ENCODE peak calls at places on chromosome 22, in six cellular contexts. Q, H, Z, L, J and E are unnamed samples.

GRCh38 chr22:29756341-29756740 is 10.5 kb downstream of the ZMAT5 start:
- DNase-seq in H (peak), Z (no peak), Q (no peak), J (no peak), L (no peak), E (no peak)

GRCh38 chr22:30196141-30196866 is 50.3 kb downstream of the LIF start:
- DNase-seq in H (peak), Z (peak), J (peak), L (peak), Q (peak), E (peak)

GRCh38 chr22:31944700-31945477 is 554 bp downstream of the YWHAH start:
- DNase-seq in Z (peak), Q (no peak), H (peak), J (peak), L (peak), E (peak)

GRCh38 chr22:29788339-29789279 is 21.4 kb downstream of the UQCR10 start:
- DNase-seq in H (no peak), Z (no peak), J (no peak), Q (no peak), L (no peak), E (no peak)

GRCh38 chr22:50192825-50193204 is 7.1 kb downstream of the TRABD start:
- DNase-seq in H (no peak), Q (no peak), J (no peak), L (no peak), Z (peak), E (no peak)

GRCh38 chr22:35446365-35446764 is 46.4 kb downstream of the MCM5 start:
- DNase-seq in J (peak), H (peak), Q (peak), Z (peak), L (no peak), E (no peak)

GRCh38 chr22:49909476-49910205 is 8.6 kb downstream of the ALG12 start:
- DNase-seq in H (no peak), Z (no peak), Q (no peak), J (no peak), L (no peak), E (no peak)

GRCh38 chr22:22578702-22579424 is 19.8 kb upstream of the PRAME start:
- DNase-seq in J (peak), Q (peak), L (no peak), Z (no peak), H (no peak), E (no peak)

GRCh38 chr22:29695129-29695926 is 24.5 kb upstream of the CABP7 start:
- DNase-seq in H (no peak), J (no peak), Z (no peak), Q (no peak), L (no peak), E (no peak)

GRCh38 chr22:40922484-40923303 is 28.5 kb upstream of the RBX1 start:
- DNase-seq in L (no peak), H (peak), J (peak), Z (no peak), Q (peak), E (no peak)

GRCh38 chr22:48105254-48105653 is 1342.8 kb downstream of the TBC1D22A start:
- DNase-seq in H (no peak), Q (no peak), J (no peak), Z (no peak), L (no peak), E (no peak)

GRCh38 chr22:50079689-50080465 is 5.3 kb downstream of the MLC1 start:
- DNase-seq in H (no peak), Z (no peak), L (no peak), J (no peak), Q (no peak), E (no peak)

GRCh38 chr22:24938741-24939341 is 7.7 kb downstream of the LHFPL7 start:
- DNase-seq in Z (no peak), L (no peak), J (peak), H (peak), Q (no peak), E (peak)

GRCh38 chr22:42416671-42417230 is 15.5 kb downstream of the NFAM1 start:
- DNase-seq in J (no peak), Z (no peak), L (no peak), H (no peak), Q (no peak), E (no peak)
- H3K27ac ChIP-seq in J (no peak), Z (no peak), L (no peak), H (no peak), Q (no peak), E (no peak)

DNA sequence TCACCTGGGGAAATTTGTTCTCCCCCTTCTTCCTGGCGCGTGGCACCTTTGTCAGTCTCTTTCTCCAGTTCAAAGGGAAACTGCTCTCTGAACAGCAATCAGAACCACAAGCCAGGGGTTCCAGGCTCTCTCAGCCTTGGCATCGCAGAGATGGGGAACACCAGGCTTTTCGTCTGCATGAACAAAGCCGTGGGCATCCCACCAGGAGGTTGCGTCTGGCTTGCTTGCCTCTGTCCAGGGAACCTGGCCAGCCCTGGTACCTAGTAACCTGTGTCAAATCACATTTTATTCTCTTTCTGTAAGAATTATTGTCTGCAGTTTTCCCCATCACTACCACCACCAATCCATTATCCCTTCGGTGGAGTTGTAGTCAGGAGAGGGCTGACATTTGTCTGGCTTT is 107.0 kb downstream of the WNT7B start:
- DNase-seq in Z (no peak), L (no peak), H (no peak), Q (no peak), J (no peak), E (no peak)
- H3K27ac ChIP-seq in Z (no peak), L (no peak), H (no peak), Q (no peak), J (no peak), E (no peak)

GRCh38 chr22:46028069-46028991 is 51.4 kb upstream of the WNT7B start:
- DNase-seq in H (no peak), L (no peak), Z (no peak), Q (no peak), J (no peak), E (no peak)
- H3K27ac ChIP-seq in H (no peak), L (no peak), Z (peak), Q (no peak), J (no peak), E (no peak)

GRCh38 chr22:37601540-37602442 is 6.8 kb upstream of the GGA1 start:
- DNase-seq in J (peak), H (peak), L (peak), Z (no peak), Q (peak), E (peak)
- H3K27ac ChIP-seq in J (peak), H (no peak), L (no peak), Z (no peak), Q (no peak), E (no peak)